ENCODE peak calls at places on chromosomes 11 and 22, in four cellular contexts. F, P, B and Z are unnamed samples.
A peak's percentile ranks its signal among the peaks of the same experiment; 100 is the strongest.

GRCh38 chr11:61418136-61418535 is 11.6 kb downstream of the CPSF7 start:
- DNase-seq in P (no peak), F (no peak), B (no peak), Z (no peak)

GRCh38 chr11:130159657-130160459 is at the start of gene ST14:
- DNase-seq in B (no peak), P (peak; percentile 93), F (no peak), Z (no peak)

GRCh38 chr22:22616636-22617035 is 27.8 kb upstream of the GGTLC2 start:
- DNase-seq in P (no peak), B (no peak), F (no peak), Z (no peak)

GRCh38 chr11:64772318-64773018 is 5.9 kb downstream of the SF1 start:
- DNase-seq in F (no peak), P (no peak), B (no peak), Z (no peak)

GRCh38 chr11:16925495-16926065 is 88.6 kb downstream of the PLEKHA7 start:
- DNase-seq in P (peak; percentile 84), B (no peak), F (no peak), Z (no peak)

GRCh38 chr11:106087815-106088435 is 10.5 kb downstream of the AASDHPPT start:
- DNase-seq in B (peak; percentile 12), F (no peak), P (no peak), Z (peak; percentile 78)

GRCh38 chr11:43567396-43567975 is 113.1 kb upstream of the HSD17B12 start:
- DNase-seq in B (no peak), P (no peak), F (no peak), Z (peak; percentile 46)

GRCh38 chr11:128420943-128421342 is 166.4 kb downstream of the ETS1 start:
- DNase-seq in B (no peak), F (no peak), P (no peak), Z (no peak)

GRCh38 chr22:26398741-26399153 is 30.3 kb upstream of the ASPHD2 start:
- DNase-seq in B (peak; percentile 38), F (peak; percentile 6), P (peak; percentile 59), Z (peak; percentile 82)

GRCh38 chr22:27839261-27839660 is 37.7 kb upstream of the MN1 start:
- DNase-seq in F (no peak), B (no peak), P (no peak), Z (no peak)

GRCh38 chr22:44362249-44363040 is 49.7 kb upstream of the SHISAL1 start:
- DNase-seq in B (no peak), F (no peak), P (peak; percentile 37), Z (no peak)

GRCh38 chr11:130427581-130428211 is 713 bp downstream of the ADAMTS8 start:
- DNase-seq in F (no peak), B (no peak), P (no peak), Z (peak; percentile 71)